ENCODE peak calls at places on chromosomes 11 and 22, in five cellular contexts. One of them, this sample, is unnamed.

GRCh38 chr11:3195251-3196160 is 23.1 kb downstream of the MRGPRG start:
- DNase-seq in fibroblast of villous mesenchyme: peak
- DNase-seq in right atrium auricular region: no peak
- DNase-seq in CD14-positive monocyte: no peak
- DNase-seq in AG09319: no peak
- DNase-seq in this sample: no peak

GRCh38 chr22:36761553-36762240 is 14.2 kb downstream of the IFT27 start:
- DNase-seq in CD14-positive monocyte: no peak
- DNase-seq in fibroblast of villous mesenchyme: no peak
- DNase-seq in right atrium auricular region: no peak
- DNase-seq in AG09319: no peak
- DNase-seq in this sample: no peak

GRCh38 chr11:113896156-113896879 is 8.3 kb upstream of the HTR3B start:
- DNase-seq in AG09319: no peak
- DNase-seq in fibroblast of villous mesenchyme: peak
- DNase-seq in CD14-positive monocyte: no peak
- DNase-seq in right atrium auricular region: peak
- DNase-seq in this sample: no peak

GRCh38 chr11:73907191-73907590 is 30.4 kb downstream of the PAAF1 start:
- DNase-seq in CD14-positive monocyte: peak
- DNase-seq in fibroblast of villous mesenchyme: peak
- DNase-seq in right atrium auricular region: no peak
- DNase-seq in AG09319: no peak
- DNase-seq in this sample: no peak

GRCh38 chr22:37244114-37244921 is at the start of gene RAC2:
- DNase-seq in fibroblast of villous mesenchyme: peak
- DNase-seq in AG09319: no peak
- DNase-seq in CD14-positive monocyte: peak
- DNase-seq in right atrium auricular region: peak
- DNase-seq in this sample: no peak

GRCh38 chr11:93846411-93846810 is 4.0 kb downstream of the VSTM5 start:
- DNase-seq in fibroblast of villous mesenchyme: no peak
- DNase-seq in AG09319: no peak
- DNase-seq in right atrium auricular region: no peak
- DNase-seq in CD14-positive monocyte: no peak
- DNase-seq in this sample: no peak

GRCh38 chr11:126115820-126116319 is 53.2 kb upstream of the CDON start:
- DNase-seq in AG09319: peak
- DNase-seq in CD14-positive monocyte: no peak
- DNase-seq in fibroblast of villous mesenchyme: peak
- DNase-seq in right atrium auricular region: peak
- DNase-seq in this sample: peak

GRCh38 chr11:111450480-111451320 is 61.5 kb downstream of the BTG4 start:
- DNase-seq in AG09319: no peak
- DNase-seq in right atrium auricular region: no peak
- DNase-seq in CD14-positive monocyte: no peak
- DNase-seq in fibroblast of villous mesenchyme: no peak
- DNase-seq in this sample: no peak

GRCh38 chr22:47090591-47091240 is 328.3 kb downstream of the TBC1D22A start:
- DNase-seq in right atrium auricular region: no peak
- DNase-seq in CD14-positive monocyte: no peak
- DNase-seq in fibroblast of villous mesenchyme: peak
- DNase-seq in AG09319: peak
- DNase-seq in this sample: no peak

GRCh38 chr11:113957016-113957415 is 17.9 kb upstream of the HTR3A start:
- DNase-seq in AG09319: no peak
- DNase-seq in fibroblast of villous mesenchyme: no peak
- DNase-seq in CD14-positive monocyte: no peak
- DNase-seq in right atrium auricular region: no peak
- DNase-seq in this sample: no peak

GRCh38 chr22:20275836-20276235 is 7.7 kb upstream of the RTN4R start:
- DNase-seq in fibroblast of villous mesenchyme: no peak
- DNase-seq in CD14-positive monocyte: no peak
- DNase-seq in AG09319: no peak
- DNase-seq in right atrium auricular region: no peak
- DNase-seq in this sample: no peak
- TF ChIP-seq CTCF in fibroblast of villous mesenchyme: no peak
- TF ChIP-seq CTCF in CD14-positive monocyte: no peak
- TF ChIP-seq CTCF in AG09319: no peak
- TF ChIP-seq CTCF in right atrium auricular region: no peak
- TF ChIP-seq CTCF in this sample: no peak

GRCh38 chr11:13210424-13210823 is 67.2 kb upstream of the BMAL1 start:
- DNase-seq in fibroblast of villous mesenchyme: peak
- DNase-seq in right atrium auricular region: peak
- DNase-seq in AG09319: peak
- DNase-seq in CD14-positive monocyte: no peak
- DNase-seq in this sample: peak
- TF ChIP-seq CTCF in fibroblast of villous mesenchyme: peak
- TF ChIP-seq CTCF in right atrium auricular region: peak
- TF ChIP-seq CTCF in AG09319: peak
- TF ChIP-seq CTCF in CD14-positive monocyte: peak
- TF ChIP-seq CTCF in this sample: peak

GRCh38 chr22:27919222-27919942 is at the start of gene PITPNB:
- DNase-seq in fibroblast of villous mesenchyme: peak
- DNase-seq in AG09319: peak
- DNase-seq in CD14-positive monocyte: peak
- DNase-seq in right atrium auricular region: peak
- DNase-seq in this sample: peak

GRCh38 chr22:27925331-27925730 is 6.3 kb upstream of the PITPNB start:
- DNase-seq in right atrium auricular region: no peak
- DNase-seq in fibroblast of villous mesenchyme: no peak
- DNase-seq in CD14-positive monocyte: no peak
- DNase-seq in AG09319: no peak
- DNase-seq in this sample: no peak

GRCh38 chr22:27918351-27919221 is 470 bp downstream of the PITPNB start:
- DNase-seq in right atrium auricular region: peak
- DNase-seq in AG09319: no peak
- DNase-seq in fibroblast of villous mesenchyme: peak
- DNase-seq in CD14-positive monocyte: peak
- DNase-seq in this sample: peak

GRCh38 chr22:27919943-27920755 is 1.1 kb upstream of the PITPNB start:
- DNase-seq in AG09319: peak
- DNase-seq in right atrium auricular region: peak
- DNase-seq in fibroblast of villous mesenchyme: peak
- DNase-seq in CD14-positive monocyte: no peak
- DNase-seq in this sample: no peak
- TF ChIP-seq CTCF in AG09319: no peak
- TF ChIP-seq CTCF in right atrium auricular region: peak
- TF ChIP-seq CTCF in fibroblast of villous mesenchyme: peak
- TF ChIP-seq CTCF in CD14-positive monocyte: no peak
- TF ChIP-seq CTCF in this sample: no peak

GRCh38 chr22:24106385-24107381 is 74.6 kb upstream of the SUSD2 start:
- DNase-seq in CD14-positive monocyte: no peak
- DNase-seq in AG09319: peak
- DNase-seq in fibroblast of villous mesenchyme: no peak
- DNase-seq in right atrium auricular region: no peak
- DNase-seq in this sample: no peak
- TF ChIP-seq CTCF in CD14-positive monocyte: peak
- TF ChIP-seq CTCF in AG09319: peak
- TF ChIP-seq CTCF in fibroblast of villous mesenchyme: peak
- TF ChIP-seq CTCF in right atrium auricular region: peak
- TF ChIP-seq CTCF in this sample: no peak

GRCh38 chr22:26170795-26171194 is 1.5 kb downstream of the SEZ6L start:
- DNase-seq in right atrium auricular region: no peak
- DNase-seq in CD14-positive monocyte: no peak
- DNase-seq in AG09319: no peak
- DNase-seq in fibroblast of villous mesenchyme: no peak
- DNase-seq in this sample: peak
- TF ChIP-seq CTCF in right atrium auricular region: peak
- TF ChIP-seq CTCF in CD14-positive monocyte: no peak
- TF ChIP-seq CTCF in AG09319: no peak
- TF ChIP-seq CTCF in fibroblast of villous mesenchyme: no peak
- TF ChIP-seq CTCF in this sample: peak

GRCh38 chr11:28259177-28259843 is 151.1 kb downstream of the METTL15 start:
- DNase-seq in fibroblast of villous mesenchyme: peak
- DNase-seq in right atrium auricular region: no peak
- DNase-seq in CD14-positive monocyte: peak
- DNase-seq in AG09319: no peak
- DNase-seq in this sample: no peak
- TF ChIP-seq CTCF in fibroblast of villous mesenchyme: no peak
- TF ChIP-seq CTCF in right atrium auricular region: no peak
- TF ChIP-seq CTCF in CD14-positive monocyte: no peak
- TF ChIP-seq CTCF in AG09319: no peak
- TF ChIP-seq CTCF in this sample: no peak

GRCh38 chr22:42623756-42624446 is 9.2 kb upstream of the POLDIP3 start:
- DNase-seq in fibroblast of villous mesenchyme: no peak
- DNase-seq in CD14-positive monocyte: no peak
- DNase-seq in AG09319: no peak
- DNase-seq in right atrium auricular region: no peak
- DNase-seq in this sample: no peak
- TF ChIP-seq CTCF in fibroblast of villous mesenchyme: no peak
- TF ChIP-seq CTCF in CD14-positive monocyte: no peak
- TF ChIP-seq CTCF in AG09319: no peak
- TF ChIP-seq CTCF in right atrium auricular region: no peak
- TF ChIP-seq CTCF in this sample: no peak

GRCh38 chr11:119095066-119095880 is 6.4 kb downstream of the DPAGT1 start:
- DNase-seq in AG09319: peak
- DNase-seq in fibroblast of villous mesenchyme: peak
- DNase-seq in right atrium auricular region: peak
- DNase-seq in CD14-positive monocyte: peak
- DNase-seq in this sample: peak
- TF ChIP-seq CTCF in AG09319: no peak
- TF ChIP-seq CTCF in fibroblast of villous mesenchyme: no peak
- TF ChIP-seq CTCF in right atrium auricular region: no peak
- TF ChIP-seq CTCF in CD14-positive monocyte: peak
- TF ChIP-seq CTCF in this sample: no peak

This sample was measured in progenitor cell of endocrine pancreas.